ENCODE peak calls at places on chromosomes 7 and 10, in seven cellular contexts. One of them, this sample, is unnamed.

GRCh38 chr7:155531686-155532085 is 14.7 kb downstream of the CNPY1 start:
- DNase-seq in activated CD8-positive, alpha-beta memory T cell treated with anti-CD3 and anti-CD28 coated beads, Interleukin-2, amount 50 U/mL, for 48 hours: no peak
- DNase-seq in activated CD4-positive, alpha-beta T cell treated with anti-CD3 and anti-CD28 coated beads, Interleukin-2, amount 50 U/mL, for 4 hours: no peak
- DNase-seq in astrocyte of the cerebellum: no peak
- DNase-seq in HFFc6: no peak
- DNase-seq in stimulated activated CD8-positive, alpha-beta memory T cell treated with anti-CD3 and anti-CD28 coated beads, Interleukin-15, amount 100 ng/mL, for 1 hour: no peak
- DNase-seq in DMS153: no peak
- DNase-seq in this sample: peak

GRCh38 chr7:27155816-27156507 is 513 bp downstream of the HOXA7 start:
- DNase-seq in activated CD8-positive, alpha-beta memory T cell treated with anti-CD3 and anti-CD28 coated beads, Interleukin-2, amount 50 U/mL, for 48 hours: peak
- DNase-seq in activated CD4-positive, alpha-beta T cell treated with anti-CD3 and anti-CD28 coated beads, Interleukin-2, amount 50 U/mL, for 4 hours: no peak
- DNase-seq in astrocyte of the cerebellum: no peak
- DNase-seq in HFFc6: no peak
- DNase-seq in stimulated activated CD8-positive, alpha-beta memory T cell treated with anti-CD3 and anti-CD28 coated beads, Interleukin-15, amount 100 ng/mL, for 1 hour: no peak
- DNase-seq in DMS153: no peak
- DNase-seq in this sample: peak

GRCh38 chr7:90666186-90666585 is 70.1 kb downstream of the CDK14 start:
- DNase-seq in activated CD8-positive, alpha-beta memory T cell treated with anti-CD3 and anti-CD28 coated beads, Interleukin-2, amount 50 U/mL, for 48 hours: no peak
- DNase-seq in activated CD4-positive, alpha-beta T cell treated with anti-CD3 and anti-CD28 coated beads, Interleukin-2, amount 50 U/mL, for 4 hours: no peak
- DNase-seq in astrocyte of the cerebellum: no peak
- DNase-seq in HFFc6: no peak
- DNase-seq in stimulated activated CD8-positive, alpha-beta memory T cell treated with anti-CD3 and anti-CD28 coated beads, Interleukin-15, amount 100 ng/mL, for 1 hour: no peak
- DNase-seq in DMS153: no peak
- DNase-seq in this sample: no peak

GRCh38 chr7:150949971-150950491 is 28.1 kb downstream of the KCNH2 start:
- DNase-seq in activated CD8-positive, alpha-beta memory T cell treated with anti-CD3 and anti-CD28 coated beads, Interleukin-2, amount 50 U/mL, for 48 hours: no peak
- DNase-seq in activated CD4-positive, alpha-beta T cell treated with anti-CD3 and anti-CD28 coated beads, Interleukin-2, amount 50 U/mL, for 4 hours: no peak
- DNase-seq in astrocyte of the cerebellum: no peak
- DNase-seq in HFFc6: no peak
- DNase-seq in stimulated activated CD8-positive, alpha-beta memory T cell treated with anti-CD3 and anti-CD28 coated beads, Interleukin-15, amount 100 ng/mL, for 1 hour: no peak
- DNase-seq in DMS153: no peak
- DNase-seq in this sample: peak

GRCh38 chr7:80087051-80087767 is 47.4 kb upstream of the GNAI1 start:
- DNase-seq in activated CD8-positive, alpha-beta memory T cell treated with anti-CD3 and anti-CD28 coated beads, Interleukin-2, amount 50 U/mL, for 48 hours: no peak
- DNase-seq in activated CD4-positive, alpha-beta T cell treated with anti-CD3 and anti-CD28 coated beads, Interleukin-2, amount 50 U/mL, for 4 hours: no peak
- DNase-seq in astrocyte of the cerebellum: peak
- DNase-seq in HFFc6: peak
- DNase-seq in stimulated activated CD8-positive, alpha-beta memory T cell treated with anti-CD3 and anti-CD28 coated beads, Interleukin-15, amount 100 ng/mL, for 1 hour: no peak
- DNase-seq in DMS153: no peak
- DNase-seq in this sample: no peak

GRCh38 chr10:3811331-3811870 is 26.4 kb upstream of the KLF6 start:
- DNase-seq in activated CD8-positive, alpha-beta memory T cell treated with anti-CD3 and anti-CD28 coated beads, Interleukin-2, amount 50 U/mL, for 48 hours: no peak
- DNase-seq in activated CD4-positive, alpha-beta T cell treated with anti-CD3 and anti-CD28 coated beads, Interleukin-2, amount 50 U/mL, for 4 hours: peak
- DNase-seq in astrocyte of the cerebellum: peak
- DNase-seq in HFFc6: no peak
- DNase-seq in stimulated activated CD8-positive, alpha-beta memory T cell treated with anti-CD3 and anti-CD28 coated beads, Interleukin-15, amount 100 ng/mL, for 1 hour: no peak
- DNase-seq in DMS153: no peak
- DNase-seq in this sample: peak

GRCh38 chr7:17546206-17546998 is 247.9 kb downstream of the AHR start:
- DNase-seq in activated CD8-positive, alpha-beta memory T cell treated with anti-CD3 and anti-CD28 coated beads, Interleukin-2, amount 50 U/mL, for 48 hours: no peak
- DNase-seq in activated CD4-positive, alpha-beta T cell treated with anti-CD3 and anti-CD28 coated beads, Interleukin-2, amount 50 U/mL, for 4 hours: no peak
- DNase-seq in astrocyte of the cerebellum: no peak
- DNase-seq in HFFc6: peak
- DNase-seq in stimulated activated CD8-positive, alpha-beta memory T cell treated with anti-CD3 and anti-CD28 coated beads, Interleukin-15, amount 100 ng/mL, for 1 hour: no peak
- DNase-seq in DMS153: no peak
- DNase-seq in this sample: no peak

GRCh38 chr7:106050002-106050742 is 61.9 kb downstream of the SYPL1 start:
- DNase-seq in activated CD8-positive, alpha-beta memory T cell treated with anti-CD3 and anti-CD28 coated beads, Interleukin-2, amount 50 U/mL, for 48 hours: no peak
- DNase-seq in activated CD4-positive, alpha-beta T cell treated with anti-CD3 and anti-CD28 coated beads, Interleukin-2, amount 50 U/mL, for 4 hours: no peak
- DNase-seq in astrocyte of the cerebellum: no peak
- DNase-seq in HFFc6: peak
- DNase-seq in stimulated activated CD8-positive, alpha-beta memory T cell treated with anti-CD3 and anti-CD28 coated beads, Interleukin-15, amount 100 ng/mL, for 1 hour: no peak
- DNase-seq in DMS153: no peak
- DNase-seq in this sample: no peak